ENCODE peak calls at places on chromosomes 1 and 21, in ten cellular contexts. M is cardiac muscle cell; F is spleen; J is IMR-90; Z is trophoblast cell; U is mesendoderm; B is CD8-positive, alpha-beta memory T cell; Q is colonic mucosa; V is GM23248; P is ascending aorta. H is an unnamed sample.

GRCh38 chr1:205633421-205633976 is 1.7 kb upstream of the ELK4 start:
- DNase-seq in F (no peak), Q (no peak), P (no peak), U (no peak), Z (no peak), M (no peak), B (no peak), J (peak; percentile 85), V (peak; percentile 93), H (no peak)

GRCh38 chr1:16905112-16905855 is 9.5 kb downstream of the RNU1-2 start:
- DNase-seq in F (no peak), B (no peak), J (peak; percentile 96), Z (peak; percentile 90), V (peak; percentile 91), U (peak; percentile 93), Q (no peak), M (peak; percentile 64), P (no peak), H (peak; percentile 37)

GRCh38 chr1:220879509-220880366 is 495 bp downstream of the HLX start:
- DNase-seq in P (no peak), Z (peak; percentile 61), Q (no peak), J (peak; percentile 51), U (peak; percentile 71), B (no peak), M (peak; percentile 69), F (peak; percentile 92), V (peak; percentile 85), H (no peak)

GRCh38 chr1:231059566-231060193 is 19.6 kb upstream of the FAM89A start:
- DNase-seq in B (no peak), Z (no peak), M (no peak), P (no peak), V (peak; percentile 20), J (peak; percentile 20), Q (no peak), U (no peak), F (no peak), H (no peak)

GRCh38 chr1:32337855-32338636 is 2.0 kb upstream of the MARCKSL1 start:
- DNase-seq in P (no peak), M (no peak), B (no peak), Z (no peak), F (peak; percentile 91), Q (peak; percentile 64), V (no peak), J (peak; percentile 31), U (no peak), H (peak; percentile 85)

GRCh38 chr1:66090863-66091457 is 298.3 kb downstream of the PDE4B start:
- DNase-seq in Z (no peak), J (no peak), V (peak; percentile 38), Q (no peak), P (no peak), U (peak; percentile 31), B (no peak), F (no peak), M (no peak), H (no peak)

GRCh38 chr1:223628233-223628632 is 37.3 kb downstream of the CAPN8 start:
- DNase-seq in U (peak; percentile 79), Q (peak; percentile 41), Z (peak; percentile 50), F (no peak), P (no peak), M (peak; percentile 74), J (peak; percentile 12), B (peak; percentile 7), V (peak; percentile 71), H (no peak)

GRCh38 chr1:245751671-245752070 is 596.9 kb downstream of the KIF26B start:
- DNase-seq in P (no peak), U (no peak), F (no peak), Q (no peak), M (no peak), Z (no peak), V (no peak), B (no peak), J (no peak), H (no peak)

GRCh38 chr1:248821101-248821500 is 4.6 kb downstream of the SH3BP5L start:
- DNase-seq in B (no peak), J (peak; percentile 87), Z (peak; percentile 53), V (peak; percentile 96), P (no peak), Q (no peak), U (peak; percentile 81), M (no peak), F (peak; percentile 57), H (no peak)

GRCh38 chr21:41166947-41167346 is 1.0 kb upstream of the BACE2 start:
- DNase-seq in U (no peak), B (no peak), Z (no peak), J (no peak), V (peak; percentile 44), F (no peak), M (no peak), Q (peak; percentile 42), P (no peak), H (no peak)

GRCh38 chr1:156845055-156845952 is 13.6 kb downstream of the INSRR start:
- DNase-seq in U (no peak), V (peak; percentile 48), F (peak; percentile 56), B (peak; percentile 26), P (no peak), M (peak; percentile 43), J (no peak), Z (no peak), Q (no peak), H (no peak)

GRCh38 chr1:157166581-157166980 is 28.4 kb upstream of the ETV3 start:
- DNase-seq in V (no peak), Z (no peak), P (no peak), U (no peak), J (no peak), B (no peak), M (no peak), F (no peak), Q (no peak), H (no peak)

GRCh38 chr21:38325216-38325615 is 68.4 kb downstream of the KCNJ15 start:
- DNase-seq in Z (no peak), B (no peak), V (no peak), P (no peak), J (no peak), M (no peak), F (no peak), Q (no peak), U (no peak), H (no peak)

GRCh38 chr1:9426291-9426711 is 113.0 kb upstream of the SLC25A33 start:
- DNase-seq in F (peak; percentile 92), B (peak; percentile 67), M (no peak), V (no peak), U (no peak), Q (peak; percentile 46), P (no peak), J (no peak), Z (no peak), H (no peak)

GRCh38 chr1:41322835-41323234 is 38.4 kb upstream of the FOXO6 start:
- DNase-seq in B (no peak), Q (peak; percentile 33), J (no peak), P (no peak), M (peak; percentile 53), U (peak; percentile 76), F (no peak), Z (peak; percentile 79), V (peak; percentile 40), H (no peak)

GRCh38 chr1:115412286-115412685 is 74.2 kb upstream of the NGF start:
- DNase-seq in U (no peak), B (no peak), Q (no peak), P (no peak), V (peak; percentile 27), M (no peak), F (no peak), Z (no peak), J (peak; percentile 43), H (no peak)
- H3K27ac ChIP-seq in U (no peak overlapping the region), B (no peak overlapping the region), Q (no peak overlapping the region), P (no peak overlapping the region), V (no peak overlapping the region), M (no peak overlapping the region), F (no peak overlapping the region), Z (no peak overlapping the region), J (no peak overlapping the region), H (no peak overlapping the region)

GRCh38 chr1:98008373-98008772 is 87.5 kb upstream of the DPYD start:
- DNase-seq in B (no peak), U (no peak), Z (no peak), J (no peak), Q (no peak), F (no peak), M (no peak), P (no peak), V (no peak), H (no peak)
- H3K27ac ChIP-seq in B (no peak overlapping the region), U (no peak overlapping the region), Z (no peak overlapping the region), J (no peak overlapping the region), Q (no peak overlapping the region), F (no peak overlapping the region), M (no peak overlapping the region), P (no peak overlapping the region), V (no peak overlapping the region), H (no peak overlapping the region)

DNA sequence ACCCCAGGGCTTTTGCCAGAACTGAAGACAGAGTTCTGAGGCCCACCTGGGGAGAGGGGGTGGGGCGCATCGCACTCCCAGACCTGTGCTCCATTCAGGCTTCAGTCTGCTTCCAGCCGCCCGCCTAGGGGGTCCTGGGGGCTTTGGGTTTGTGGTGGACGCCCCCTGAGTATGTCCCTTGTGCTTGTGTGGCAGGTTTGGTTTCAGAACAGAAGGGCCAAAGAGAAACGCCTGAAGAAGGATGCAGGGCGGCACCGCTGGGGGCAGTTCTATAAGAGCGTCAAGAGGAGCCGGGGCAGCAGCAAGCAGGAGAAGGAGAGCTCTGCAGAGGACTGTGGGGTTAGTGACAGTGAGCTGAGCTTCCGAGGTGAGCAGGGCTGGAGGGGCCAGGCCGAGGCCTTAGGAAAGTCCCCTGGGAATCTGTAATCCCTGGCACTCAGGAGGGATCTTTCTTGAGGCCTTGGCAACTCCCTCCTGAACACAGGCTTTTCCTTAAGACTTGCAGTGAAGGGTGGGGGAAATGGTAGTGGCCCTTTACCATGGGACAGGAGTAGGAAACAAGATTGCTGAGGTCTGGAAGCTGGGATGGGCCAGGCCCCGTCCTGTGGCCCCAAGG is 41.7 kb downstream of the LHX4 start:
- DNase-seq in V (no peak), M (no peak), U (no peak), F (no peak), Q (no peak), P (no peak), Z (no peak), B (no peak), J (no peak), H (no peak)
- H3K27ac ChIP-seq in V (no peak overlapping the region), M (no peak overlapping the region), U (no peak overlapping the region), F (no peak overlapping the region), Q (peak overlapping the region; percentile 83), P (no peak overlapping the region), Z (no peak overlapping the region), B (no peak overlapping the region), J (peak overlapping the region; percentile 30), H (no peak overlapping the region)

GRCh38 chr1:48248356-48248755 is 25.8 kb downstream of the SLC5A9 start:
- DNase-seq in P (no peak), U (peak; percentile 46), M (no peak), V (no peak), Z (no peak), Q (no peak), F (no peak), B (no peak), J (no peak), H (no peak)
- H3K27ac ChIP-seq in P (no peak overlapping the region), U (no peak overlapping the region), M (no peak overlapping the region), V (no peak overlapping the region), Z (no peak overlapping the region), Q (no peak overlapping the region), F (no peak overlapping the region), B (no peak overlapping the region), J (no peak overlapping the region), H (no peak overlapping the region)

GRCh38 chr1:91174734-91175133 is 152.9 kb upstream of the ZNF644 start:
- DNase-seq in Q (no peak), J (no peak), V (no peak), U (no peak), Z (peak; percentile 15), P (no peak), M (no peak), B (no peak), F (no peak), H (no peak)
- H3K27ac ChIP-seq in Q (no peak overlapping the region), J (no peak overlapping the region), V (no peak overlapping the region), U (no peak overlapping the region), Z (no peak overlapping the region), P (no peak overlapping the region), M (no peak overlapping the region), B (no peak overlapping the region), F (no peak overlapping the region), H (no peak overlapping the region)

H was measured in caudate nucleus.